ENCODE peak calls at places on chromosome 18, in seven cellular contexts. K is HCT116, S is spleen, W is GM12878, B is A673, V is PC-9, A is retinal pigment epithelial cell. F is an unnamed sample.

GRCh38 chr18:58522157-58522556 is 106.7 kb downstream of the ALPK2 start:
- DNase-seq in A (no peak), K (no peak), S (no peak), W (no peak), V (no peak), B (no peak), F (no peak)

GRCh38 chr18:6207119-6207518 is 207.6 kb downstream of the L3MBTL4 start:
- DNase-seq in W (no peak), K (no peak), S (no peak), B (no peak), A (no peak), V (no peak), F (no peak)

GRCh38 chr18:31102020-31102684 is at the start of gene DSC2:
- DNase-seq in B (no peak), S (peak), W (no peak), A (no peak), V (peak), K (no peak), F (peak)

GRCh38 chr18:49563130-49563540 is 1.3 kb downstream of the LIPG start:
- DNase-seq in K (peak), B (no peak), W (no peak), S (no peak), V (no peak), A (no peak), F (no peak)

GRCh38 chr18:2108581-2108980 is 462.7 kb downstream of the METTL4 start:
- DNase-seq in K (no peak), S (no peak), B (no peak), A (peak), V (no peak), W (no peak), F (no peak)

GRCh38 chr18:3814840-3815239 is 364.9 kb downstream of the TGIF1 start:
- DNase-seq in K (no peak), S (no peak), V (no peak), W (no peak), B (no peak), A (no peak), F (no peak)

GRCh38 chr18:55003695-55004094 is 44.4 kb upstream of the CCDC68 start:
- DNase-seq in S (no peak), B (no peak), W (no peak), A (no peak), V (no peak), K (no peak), F (no peak)

GRCh38 chr18:2651981-2652380 is 3.5 kb upstream of the SMCHD1 start:
- DNase-seq in K (no peak), W (no peak), B (no peak), S (no peak), A (no peak), V (no peak), F (no peak)

GRCh38 chr18:13517369-13517768 is 209.0 kb downstream of the FAM210A start:
- DNase-seq in B (no peak), A (no peak), K (no peak), V (no peak), W (no peak), S (no peak), F (no peak)

GRCh38 chr18:49920731-49921130 is 107.4 kb upstream of the ACAA2 start:
- DNase-seq in B (peak), S (no peak), V (peak), A (peak), K (no peak), W (no peak), F (no peak)

GRCh38 chr18:46660955-46661749 is 4.1 kb upstream of the LOXHD1 start:
- DNase-seq in S (peak), B (peak), W (no peak), A (peak), V (no peak), K (no peak), F (peak)

GRCh38 chr18:13217466-13217961 is 1.0 kb upstream of the LDLRAD4 start:
- DNase-seq in W (no peak), A (no peak), S (peak), V (peak), B (peak), K (no peak), F (peak)

GRCh38 chr18:76620326-76620813 is 125.3 kb upstream of the ZNF516 start:
- DNase-seq in W (peak), K (peak), V (peak), S (peak), A (no peak), B (peak), F (peak)

GRCh38 chr18:76892832-76893231 is 70.5 kb downstream of the ZNF236 start:
- DNase-seq in K (no peak), W (no peak), A (no peak), B (no peak), S (no peak), V (no peak), F (no peak)

GRCh38 chr18:36600548-36600947 is 228.3 kb downstream of the TPGS2 start:
- DNase-seq in B (no peak), W (no peak), S (no peak), A (no peak), K (no peak), V (no peak), F (no peak)

GRCh38 chr18:4106407-4107033 is 348.6 kb downstream of the DLGAP1 start:
- DNase-seq in V (peak), B (peak), S (no peak), K (peak), W (no peak), A (peak), F (peak)

GRCh38 chr18:75161629-75162028 is 47.3 kb downstream of the PTGR3 start:
- DNase-seq in K (peak), W (no peak), A (no peak), V (peak), S (no peak), B (no peak), F (peak)

GRCh38 chr18:13500891-13501887 is 225.2 kb downstream of the FAM210A start:
- DNase-seq in A (peak), V (no peak), S (no peak), B (peak), W (no peak), K (no peak), F (peak)

GRCh38 chr18:55509631-55510372 is 78.2 kb downstream of the TCF4 start:
- DNase-seq in S (no peak), K (no peak), A (peak), V (no peak), W (peak), B (peak), F (no peak)

GRCh38 chr18:35389095-35389618 is 12.0 kb upstream of the ZNF396 start:
- DNase-seq in A (no peak), W (no peak), S (no peak), K (no peak), B (no peak), V (no peak), F (no peak)

GRCh38 chr18:7593194-7593819 is 26.2 kb downstream of the PTPRM start:
- DNase-seq in K (no peak), S (no peak), B (no peak), W (no peak), A (no peak), V (no peak), F (no peak)

GRCh38 chr18:48715651-48716354 is 177.0 kb downstream of the CTIF start:
- DNase-seq in B (no peak), A (no peak), W (no peak), V (no peak), K (no peak), S (peak), F (no peak)

GRCh38 chr18:48534364-48534763 is 4.5 kb upstream of the CTIF start:
- DNase-seq in W (no peak), V (no peak), S (no peak), B (no peak), K (no peak), A (no peak), F (no peak)

GRCh38 chr18:62914868-62915267 is 199.5 kb downstream of the PHLPP1 start:
- DNase-seq in W (no peak), B (no peak), V (no peak), A (no peak), K (no peak), S (no peak), F (no peak)

GRCh38 chr18:63439334-63439733 is 17.1 kb upstream of the VPS4B start:
- DNase-seq in K (peak), V (peak), B (peak), A (peak), W (no peak), S (no peak), F (peak)

GRCh38 chr18:13629841-13630747 is 96.3 kb downstream of the FAM210A start:
- DNase-seq in K (peak), W (peak), V (peak), S (no peak), A (no peak), B (peak), F (peak)

GRCh38 chr18:22544626-22545025 is 126.9 kb upstream of the CTAGE1 start:
- DNase-seq in B (no peak), K (no peak), A (no peak), V (no peak), W (no peak), S (no peak), F (no peak)

GRCh38 chr18:23631312-23631711 is 31.4 kb downstream of the ANKRD29 start:
- DNase-seq in A (no peak), W (no peak), V (no peak), B (no peak), S (no peak), K (no peak), F (no peak)

GRCh38 chr18:23114911-23115310 is 20.4 kb upstream of the CABLES1 start:
- DNase-seq in V (no peak), A (no peak), W (no peak), S (no peak), K (no peak), B (no peak), F (peak)

GRCh38 chr18:23877371-23877770 is 137.2 kb upstream of the TTC39C start:
- DNase-seq in K (no peak), V (no peak), S (no peak), B (no peak), A (no peak), W (no peak), F (no peak)

GRCh38 chr18:36420826-36421225 is 123.3 kb downstream of the FHOD3 start:
- DNase-seq in S (no peak), A (no peak), V (no peak), B (no peak), W (no peak), K (no peak), F (no peak)

GRCh38 chr18:26621161-26622026 is 73.0 kb upstream of the KCTD1 start:
- DNase-seq in B (peak), W (no peak), S (no peak), V (peak), K (peak), A (no peak), F (peak)

GRCh38 chr18:7414459-7414858 is 152.7 kb upstream of the PTPRM start:
- DNase-seq in W (no peak), A (peak), B (no peak), S (no peak), K (no peak), V (no peak), F (no peak)

GRCh38 chr18:11245889-11246288 is 96.5 kb upstream of the PIEZO2 start:
- DNase-seq in A (no peak), W (no peak), B (no peak), S (no peak), V (no peak), K (no peak), F (no peak)

GRCh38 chr18:78660311-78660710 is 319.3 kb upstream of the SALL3 start:
- DNase-seq in K (no peak), W (no peak), A (no peak), V (no peak), S (no peak), B (no peak), F (no peak)

GRCh38 chr18:78661316-78661715 is 318.3 kb upstream of the SALL3 start:
- DNase-seq in B (no peak), K (no peak), W (no peak), S (no peak), V (no peak), A (no peak), F (no peak)

GRCh38 chr18:78658531-78658930 is 321.1 kb upstream of the SALL3 start:
- DNase-seq in A (no peak), B (no peak), W (no peak), V (no peak), S (no peak), K (no peak), F (no peak)

GRCh38 chr18:78659057-78659456 is 320.6 kb upstream of the SALL3 start:
- DNase-seq in A (no peak), V (no peak), B (no peak), W (no peak), S (no peak), K (no peak), F (no peak)

GRCh38 chr18:78659748-78660147 is 319.9 kb upstream of the SALL3 start:
- DNase-seq in K (no peak), S (no peak), W (no peak), A (no peak), V (no peak), B (no peak), F (no peak)
- TF ChIP-seq CTCF in K (no peak), S (peak), W (no peak), A (no peak), V (peak), B (peak), F (no peak)

GRCh38 chr18:34352385-34353163 is 127.9 kb upstream of the NOL4 start:
- DNase-seq in V (no peak), B (peak), W (no peak), A (no peak), K (no peak), S (no peak), F (no peak)
- TF ChIP-seq CTCF in V (peak), B (peak), W (peak), A (peak), K (no peak), S (no peak), F (peak)

GRCh38 chr18:45316127-45316526 is 299.1 kb upstream of the SLC14A2 start:
- DNase-seq in S (no peak), K (no peak), W (no peak), A (no peak), V (no peak), B (no peak), F (no peak)
- TF ChIP-seq CTCF in S (no peak), K (no peak), W (no peak), A (peak), V (no peak), B (no peak), F (no peak)

GRCh38 chr18:59839931-59840685 is 59.7 kb upstream of the PMAIP1 start:
- DNase-seq in A (no peak), W (no peak), K (no peak), S (no peak), V (no peak), B (no peak), F (no peak)
- TF ChIP-seq CTCF in A (peak), W (no peak), K (no peak), S (no peak), V (peak), B (no peak), F (peak)

GRCh38 chr18:44938396-44939036 is 257.8 kb downstream of the SETBP1 start:
- DNase-seq in V (no peak), K (no peak), W (no peak), S (no peak), B (peak), A (no peak), F (peak)
- TF ChIP-seq CTCF in V (no peak), K (no peak), W (no peak), S (no peak), B (no peak), A (no peak), F (no peak)

GRCh38 chr18:649341-649740 is 8.1 kb upstream of the TYMS start:
- DNase-seq in V (no peak), A (no peak), K (no peak), S (no peak), W (no peak), B (no peak), F (no peak)

GRCh38 chr18:641224-641623 is 16.2 kb upstream of the TYMS start:
- DNase-seq in S (no peak), K (no peak), B (no peak), V (no peak), A (no peak), W (no peak), F (no peak)

GRCh38 chr18:647304-647703 is 10.1 kb upstream of the TYMS start:
- DNase-seq in S (no peak), A (no peak), B (no peak), V (no peak), K (no peak), W (no peak), F (no peak)

GRCh38 chr18:650428-650858 is 7.0 kb upstream of the TYMS start:
- DNase-seq in B (no peak), S (no peak), V (no peak), K (no peak), W (peak), A (no peak), F (no peak)

DNA sequence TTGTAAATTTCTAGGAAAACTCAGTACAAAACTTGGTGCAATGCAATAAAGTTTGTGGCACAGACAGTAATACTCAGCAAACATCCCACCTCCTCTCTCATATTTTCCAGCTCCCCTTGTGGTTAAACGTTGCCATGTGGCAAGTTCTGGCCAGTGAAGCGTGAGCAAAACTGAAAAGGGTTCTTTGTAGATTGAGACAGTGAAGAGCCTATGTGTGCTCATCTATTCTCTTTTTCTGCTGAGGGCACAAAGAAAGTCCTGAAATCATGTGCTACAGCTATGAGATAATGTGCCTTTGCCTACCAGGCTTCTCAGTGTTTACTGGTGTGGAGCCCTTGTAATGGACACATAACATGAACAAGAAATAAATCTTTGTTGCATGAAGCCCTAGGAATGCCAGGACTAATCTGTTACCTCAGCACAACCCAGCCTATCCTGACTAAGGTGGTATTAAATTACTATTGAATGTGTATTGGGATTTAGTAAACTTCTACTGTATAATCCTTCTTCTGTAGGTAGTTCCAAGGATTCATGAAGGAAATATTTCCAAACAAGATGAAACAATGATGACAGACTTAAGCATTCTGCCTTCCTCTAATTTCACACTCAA is 13.0 kb upstream of the TYMS start:
- DNase-seq in B (peak), A (no peak), S (no peak), W (peak), V (no peak), K (no peak), F (no peak)
- TF ChIP-seq CTCF in B (peak), A (peak), S (no peak), W (no peak), V (no peak), K (no peak), F (no peak)